ENCODE peak calls at places on chromosomes 11 and 22, in four cellular contexts. C is CD4-positive, alpha-beta memory T cell; V is body of pancreas; M is HCT116. L is an unnamed sample.

GRCh38 chr22:29570456-29570855 is 10.5 kb downstream of the NIPSNAP1 start:
- DNase-seq in C (no peak), V (no peak), M (no peak), L (no peak)

GRCh38 chr11:86955111-86955673 is at the start of gene FZD4:
- DNase-seq in V (peak; percentile 91), C (peak; percentile 13), M (peak; percentile 48), L (no peak)

GRCh38 chr22:48270731-48271130 is 1508.3 kb downstream of the TBC1D22A start:
- DNase-seq in M (no peak), C (no peak), V (no peak), L (no peak)

GRCh38 chr22:22463855-22464540 is 44.5 kb downstream of the ZNF280B start:
- DNase-seq in M (peak; percentile 51), V (peak; percentile 60), C (peak; percentile 49), L (peak; percentile 52)

GRCh38 chr11:11414996-11415395 is 61.9 kb upstream of the CSNK2A3 start:
- DNase-seq in M (no peak), V (no peak), C (no peak), L (no peak)

GRCh38 chr22:36330127-36330526 is 57.6 kb downstream of the MYH9 start:
- DNase-seq in C (no peak), V (no peak), M (no peak), L (no peak)

GRCh38 chr22:20610243-20610686 is 102.9 kb downstream of the MED15 start:
- DNase-seq in V (no peak), C (no peak), M (no peak), L (no peak)

GRCh38 chr11:122981388-122982264 is at the start of gene BSX:
- DNase-seq in C (peak; percentile 31), V (peak; percentile 72), M (no peak), L (peak; percentile 41)

GRCh38 chr11:119737678-119738439 is 8.9 kb upstream of the NECTIN1 start:
- DNase-seq in V (no peak), M (no peak), C (no peak), L (no peak)

GRCh38 chr11:72703281-72704008 is 29.2 kb upstream of the PDE2A start:
- DNase-seq in M (no peak), V (no peak), C (no peak), L (no peak)

GRCh38 chr22:46068908-46069481 is 81.3 kb upstream of the PPARA start:
- DNase-seq in C (no peak), V (no peak), M (no peak), L (no peak)

GRCh38 chr22:46068176-46068907 is 82.0 kb upstream of the PPARA start:
- DNase-seq in V (no peak), M (no peak), C (no peak), L (no peak)

GRCh38 chr22:46065733-46066454 is 84.4 kb upstream of the PPARA start:
- DNase-seq in C (no peak), V (no peak), M (no peak), L (no peak)

GRCh38 chr22:46066691-46067090 is 83.6 kb upstream of the PPARA start:
- DNase-seq in C (no peak), V (no peak), M (no peak), L (no peak)

DNA sequence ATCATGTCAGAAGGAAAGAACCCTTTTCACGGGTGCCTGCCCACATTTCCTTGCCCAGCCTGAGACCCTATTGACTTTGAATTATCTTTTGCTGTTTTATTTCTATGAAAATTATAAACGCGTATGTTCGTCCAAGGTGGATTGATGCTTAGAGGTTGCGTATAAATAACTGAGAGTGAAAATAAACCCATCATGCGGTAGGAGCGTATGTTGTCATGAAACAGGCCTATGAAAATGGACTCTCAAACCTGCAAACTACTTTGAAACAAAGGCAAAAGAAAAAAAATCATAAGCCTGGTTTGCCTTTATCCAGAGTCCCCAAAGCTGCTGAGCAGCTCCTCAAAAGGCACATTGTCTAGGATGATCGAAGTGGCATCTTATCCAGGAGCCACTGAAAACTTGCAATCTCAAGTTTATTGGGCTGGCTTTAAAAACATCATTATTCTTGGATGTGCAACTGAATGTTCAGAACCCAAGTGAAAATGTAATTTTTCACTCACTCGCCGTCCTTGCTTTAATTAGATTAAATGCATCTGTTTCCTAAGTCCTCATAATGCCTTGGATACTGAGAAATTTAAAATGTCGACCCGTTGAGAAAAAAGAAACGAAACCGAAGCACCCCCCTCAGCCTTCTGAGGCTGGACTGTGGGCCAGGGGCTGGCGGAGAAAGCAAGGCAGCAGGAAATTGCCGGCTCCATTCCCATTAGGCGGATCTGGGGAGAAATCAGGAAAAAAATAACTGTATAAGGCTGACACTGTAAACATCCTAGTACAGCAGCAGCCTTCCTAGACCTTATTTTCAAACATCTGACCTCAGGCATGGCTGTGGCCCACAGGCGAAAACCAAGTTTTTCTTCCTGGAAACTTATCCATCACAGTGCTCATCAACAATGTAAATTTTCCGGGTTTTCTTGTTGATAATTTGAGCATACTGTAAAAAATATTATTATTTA is 82.9 kb upstream of the PPARA start:
- DNase-seq in C (no peak), M (no peak), V (no peak), L (no peak)
- H3K4me3 ChIP-seq in C (no peak overlapping the region), M (peak overlapping the region; percentile 57), V (no peak overlapping the region), L (no peak overlapping the region)

DNA sequence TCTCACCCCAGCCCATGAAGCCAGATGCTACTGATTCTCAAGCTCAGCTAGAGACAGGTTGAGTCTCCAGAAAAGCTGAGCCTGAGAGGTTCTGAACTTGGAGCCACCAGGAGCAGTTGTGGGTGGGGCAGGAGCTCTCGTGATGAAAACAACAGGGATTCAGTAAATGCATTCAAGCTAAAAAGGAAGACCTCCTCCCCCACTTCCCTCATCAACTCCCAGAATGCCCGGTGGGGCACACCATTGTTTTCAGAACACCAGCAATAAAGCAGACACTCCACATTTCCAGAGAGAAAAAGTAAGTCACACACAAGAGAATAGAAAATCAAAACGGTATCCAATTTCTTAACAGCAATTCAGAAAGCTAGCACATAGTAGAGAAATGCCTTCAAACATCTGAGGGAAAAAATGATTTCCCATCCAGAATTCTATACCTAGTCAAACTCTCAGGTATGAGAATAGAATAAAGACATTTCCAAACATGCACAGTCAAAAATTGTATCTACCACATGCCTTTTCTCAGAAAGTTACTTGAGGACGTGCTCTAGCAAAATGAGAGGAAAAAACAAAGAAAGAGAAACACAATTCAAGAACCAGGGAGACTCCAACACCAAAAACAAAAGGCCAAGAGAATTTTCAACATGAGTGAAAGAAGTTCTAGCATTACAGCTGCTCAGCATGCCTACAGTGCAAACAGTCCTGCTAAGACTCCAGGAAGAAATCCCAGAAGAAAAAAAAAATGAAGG is 56.8 kb downstream of the CDKN1C start:
- DNase-seq in C (no peak), M (no peak), V (no peak), L (no peak)
- H3K27ac ChIP-seq in C (no peak overlapping the region), M (no peak overlapping the region), V (no peak overlapping the region), L (no peak overlapping the region)

DNA sequence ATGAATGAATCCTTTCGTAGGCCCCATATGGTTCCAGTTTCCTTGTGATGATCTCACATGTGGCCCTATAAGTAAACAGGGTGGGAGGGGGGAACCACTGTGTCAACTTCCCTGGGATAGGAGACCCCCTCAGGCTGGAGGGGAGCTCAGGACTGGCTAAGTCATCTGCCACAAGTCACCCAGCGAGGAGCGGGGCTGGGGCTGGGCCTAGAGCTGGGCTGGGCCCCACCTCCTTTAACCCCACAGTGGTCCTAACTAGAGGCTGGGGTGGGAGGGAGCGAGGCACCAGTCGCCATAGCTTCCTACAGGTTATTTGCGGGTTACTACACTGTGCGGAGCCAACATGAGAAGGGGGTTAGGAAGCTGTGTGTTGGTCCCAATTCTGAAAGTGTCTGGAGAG is 4.3 kb downstream of the FBLN1 start:
- DNase-seq in M (no peak), V (no peak), C (no peak), L (no peak)
- H3K4me3 ChIP-seq in M (no peak overlapping the region), V (no peak overlapping the region), C (no peak overlapping the region), L (no peak overlapping the region)

GRCh38 chr11:64362339-64362738 is 3.4 kb downstream of the RPS6KA4 start:
- DNase-seq in V (no peak), C (no peak), M (no peak), L (no peak)

GRCh38 chr11:64358907-64359711 is at the start of gene RPS6KA4:
- DNase-seq in M (no peak), C (no peak), V (peak; percentile 62), L (no peak)

GRCh38 chr11:64359712-64360402 is 895 bp downstream of the RPS6KA4 start:
- DNase-seq in M (no peak), C (no peak), V (no peak), L (peak; percentile 36)

GRCh38 chr11:64361659-64362058 is 2.7 kb downstream of the RPS6KA4 start:
- DNase-seq in C (no peak), V (no peak), M (no peak), L (no peak)

DNA sequence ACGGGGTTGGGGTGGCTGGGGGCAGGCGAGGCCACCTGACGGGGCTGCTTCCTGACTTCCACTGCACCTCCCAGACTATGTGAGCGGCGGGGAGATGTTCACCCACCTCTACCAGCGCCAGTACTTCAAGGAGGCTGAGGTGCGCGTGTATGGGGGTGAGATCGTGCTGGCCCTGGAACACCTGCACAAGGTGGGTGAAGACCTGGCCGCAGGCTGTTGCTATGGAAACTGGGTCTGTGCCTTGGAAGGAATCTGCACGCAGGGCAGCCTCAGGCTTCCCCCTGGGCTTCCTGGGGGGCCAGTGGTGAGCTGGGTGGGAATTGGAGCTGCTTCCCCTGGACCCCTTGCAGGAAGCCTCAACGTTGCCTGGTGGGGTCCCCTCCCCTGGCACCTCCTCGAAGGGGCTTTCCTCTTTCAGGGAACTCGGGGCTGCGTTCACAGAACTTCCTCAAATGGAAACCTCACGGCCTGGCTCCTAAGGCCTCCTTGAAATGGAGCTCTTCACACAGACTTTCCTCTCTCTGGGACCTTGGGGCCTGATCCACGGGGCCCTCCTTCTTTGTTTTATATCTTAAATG is 1.5 kb downstream of the RPS6KA4 start:
- DNase-seq in M (no peak), C (no peak), V (no peak), L (no peak)
- H3K27ac ChIP-seq in M (no peak overlapping the region), C (no peak overlapping the region), V (no peak overlapping the region), L (no peak overlapping the region)

DNA sequence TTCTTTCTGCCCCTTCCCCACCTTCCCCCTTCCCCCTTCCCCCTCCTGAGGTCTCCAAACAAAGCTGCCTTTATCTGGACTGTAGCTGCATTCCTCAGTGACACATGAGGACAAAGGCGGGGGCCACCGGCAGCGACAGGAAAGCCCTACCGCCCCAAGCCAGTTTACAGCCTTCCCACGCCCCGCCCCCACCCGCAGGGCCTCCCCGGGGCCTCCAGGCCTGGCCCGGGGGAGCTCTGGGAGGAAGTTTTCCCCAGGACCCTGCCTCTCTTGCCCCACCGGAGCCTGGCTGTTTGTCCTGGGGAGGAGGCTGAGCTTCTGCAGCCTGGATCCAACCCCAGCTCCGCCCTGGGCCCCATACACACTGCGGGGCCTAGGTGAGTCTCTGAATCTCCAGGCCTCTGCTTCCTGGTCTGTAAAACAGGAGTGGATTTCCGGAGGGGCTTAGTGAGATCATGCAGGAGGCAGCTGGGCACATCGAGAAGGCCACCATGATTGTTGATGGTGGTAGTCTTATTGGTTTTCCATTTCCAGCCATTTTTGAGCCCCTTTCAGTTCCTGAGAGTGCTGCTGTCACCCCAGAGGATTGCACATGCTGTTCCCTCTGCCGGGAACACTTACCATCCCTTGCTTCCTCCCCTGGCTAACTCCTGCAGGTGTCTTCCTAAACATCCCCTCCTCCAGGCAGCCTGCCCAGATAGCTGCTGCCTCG is 130.7 kb downstream of the MN1 start:
- DNase-seq in M (peak; percentile 34), V (peak; percentile 81), C (no peak), L (no peak)
- H3K4me3 ChIP-seq in M (peak overlapping the region; percentile 27), V (no peak overlapping the region), C (no peak overlapping the region), L (no peak overlapping the region)

L was measured in naive thymus-derived CD4-positive, alpha-beta T cell.